ENCODE peak calls at places on chromosomes 12 and 14, in four cellular contexts. J is activated CD4-positive, alpha-beta T cell treated with anti-CD3 and anti-CD28 coated beads for 1 hour; O is neural progenitor cell; B is HT1080. V is an unnamed sample.
A peak's percentile ranks its signal among the peaks of the same experiment; 100 is the strongest.

GRCh38 chr12:4978737-4979136 is 64.9 kb upstream of the KCNA5 start:
- DNase-seq in J (no peak), O (no peak), B (peak; percentile 34), V (no peak)

GRCh38 chr12:14769462-14769836 is 33.8 kb downstream of the WBP11 start:
- DNase-seq in J (no peak), O (peak; percentile 86), B (no peak), V (peak; percentile 66)

GRCh38 chr14:32667287-32667686 is 271.4 kb upstream of the NPAS3 start:
- DNase-seq in J (no peak), O (no peak), B (no peak), V (no peak)

GRCh38 chr12:6020930-6021329 is 75.9 kb upstream of the ANO2 start:
- DNase-seq in J (no peak), O (no peak), B (peak; percentile 11), V (no peak)

GRCh38 chr14:94769413-94770250 is at the start of gene GSC:
- DNase-seq in J (no peak), O (peak; percentile 92), B (no peak), V (peak; percentile 57)

GRCh38 chr12:125187780-125188741 is 122.8 kb downstream of the AACS start:
- DNase-seq in J (no peak), O (peak; percentile 65), B (no peak), V (no peak)

GRCh38 chr12:132069336-132069985 is 74.7 kb downstream of the DDX51 start:
- DNase-seq in J (no peak), O (no peak), B (no peak), V (no peak)

GRCh38 chr14:104150201-104151027 is 12.0 kb downstream of the KIF26A start:
- DNase-seq in J (no peak), O (peak; percentile 89), B (no peak), V (peak; percentile 58)

GRCh38 chr12:50175716-50176026 is 8.5 kb upstream of the CERS5 start:
- DNase-seq in J (no peak), O (no peak), B (no peak), V (no peak)

GRCh38 chr14:53151523-53151866 is 1.6 kb downstream of the DDHD1 start:
- DNase-seq in J (no peak), O (no peak), B (no peak), V (no peak)

GRCh38 chr14:71355324-71356201 is 448.3 kb downstream of the PCNX1 start:
- DNase-seq in J (no peak), O (no peak), B (no peak), V (peak; percentile 12)

GRCh38 chr12:93793983-93794382 is 116.8 kb downstream of the CRADD start:
- DNase-seq in J (no peak), O (no peak), B (no peak), V (peak; percentile 80)

GRCh38 chr12:99959549-99960170 is 25.1 kb downstream of the ANKS1B start:
- DNase-seq in J (no peak), O (no peak), B (no peak), V (no peak)

GRCh38 chr12:70487440-70487839 is 121.3 kb downstream of the KCNMB4 start:
- DNase-seq in J (no peak), O (no peak), B (no peak), V (no peak)

V was measured in cardiac muscle cell.